ENCODE peak calls at places on chromosomes 7 and 10, in six cellular contexts. B is central memory CD4-positive, alpha-beta T cell; M is germinal center; K is stomach; J is NCI-H345; A is WERI-Rb-1. V is an unnamed sample.

GRCh38 chr10:69958232-69958902 is 94.3 kb upstream of the MACROH2A2 start:
- DNase-seq in B (no peak), M (peak), K (peak), J (peak), A (peak), V (no peak)

GRCh38 chr10:100346351-100346764 is 675 bp upstream of the SCD start:
- DNase-seq in B (peak), M (peak), K (peak), J (peak), A (peak), V (peak)

GRCh38 chr10:131692686-131693334 is 208.0 kb upstream of the PPP2R2D start:
- DNase-seq in B (no peak), M (no peak), K (no peak), J (no peak), A (no peak), V (no peak)

GRCh38 chr7:127536426-127537152 is 48.8 kb downstream of the GCC1 start:
- DNase-seq in B (no peak), M (no peak), K (no peak), J (no peak), A (no peak), V (no peak)

GRCh38 chr10:48459270-48460147 is 145.4 kb downstream of the ARHGAP22 start:
- DNase-seq in B (no peak), M (no peak), K (peak), J (no peak), A (peak), V (no peak)

GRCh38 chr10:31704195-31704594 is 224.4 kb downstream of the ARHGAP12 start:
- DNase-seq in B (no peak), M (no peak), K (no peak), J (no peak), A (no peak), V (no peak)

GRCh38 chr7:2701832-2702593 is 14.0 kb downstream of the AMZ1 start:
- DNase-seq in B (no peak), M (no peak), K (no peak), J (no peak), A (no peak), V (no peak)

GRCh38 chr7:81036041-81036440 is 117.2 kb upstream of the SEMA3C start:
- DNase-seq in B (no peak), M (no peak), K (no peak), J (no peak), A (no peak), V (no peak)

GRCh38 chr10:13908475-13908874 is 321.7 kb downstream of the PRPF18 start:
- DNase-seq in B (no peak), M (no peak), K (no peak), J (no peak), A (no peak), V (no peak)

GRCh38 chr7:29557954-29558353 is 5.7 kb upstream of the PRR15 start:
- DNase-seq in B (no peak), M (no peak), K (no peak), J (no peak), A (no peak), V (no peak)

GRCh38 chr10:21497177-21497807 is 28.2 kb downstream of the SKIDA1 start:
- DNase-seq in B (no peak), M (no peak), K (peak), J (peak), A (peak), V (peak)

GRCh38 chr10:84352251-84352842 is 24.0 kb downstream of the CCSER2 start:
- DNase-seq in B (peak), M (peak), K (peak), J (no peak), A (peak), V (peak)

GRCh38 chr7:155975490-155975889 is 163.2 kb upstream of the SHH start:
- DNase-seq in B (no peak), M (no peak), K (peak), J (no peak), A (no peak), V (no peak)

GRCh38 chr10:50788951-50789904 is 49.5 kb downstream of the ASAH2B start:
- DNase-seq in B (no peak), M (no peak), K (no peak), J (peak), A (no peak), V (no peak)

GRCh38 chr10:116800356-116800929 is 48.9 kb upstream of the ENO4 start:
- DNase-seq in B (no peak), M (no peak), K (no peak), J (no peak), A (no peak), V (no peak)

GRCh38 chr10:71638577-71639411 is 80.8 kb downstream of the C10orf105 start:
- DNase-seq in B (no peak), M (no peak), K (peak), J (no peak), A (peak), V (no peak)

V was measured in neural crest cell.